ENCODE peak calls at places on chromosomes 7 and 10, in four cellular contexts. S, E, O and A are unnamed samples.

GRCh38 chr7:67618569-67619543 is 622.2 kb downstream of the TYW1 start:
- ATAC-seq in E (no peak), O (no peak), S (peak), A (peak)

GRCh38 chr10:109696981-109697775 is 226.1 kb downstream of the XPNPEP1 start:
- ATAC-seq in E (peak), S (no peak), O (no peak), A (no peak)

GRCh38 chr7:1741751-1742554 is 71.9 kb downstream of the ELFN1 start:
- ATAC-seq in O (no peak), S (peak), E (no peak), A (peak)

GRCh38 chr10:81018898-81019890 is 481.5 kb downstream of the SH2D4B start:
- ATAC-seq in E (peak), O (peak), S (peak), A (no peak)

GRCh38 chr10:20254078-20254477 is 437.8 kb downstream of the PLXDC2 start:
- ATAC-seq in S (no peak), E (no peak), O (no peak), A (peak)

GRCh38 chr10:26222563-26222962 is 6.0 kb downstream of the GAD2 start:
- ATAC-seq in E (no peak), O (no peak), S (no peak), A (no peak)

GRCh38 chr10:44333511-44333910 is 51.4 kb downstream of the CXCL12 start:
- ATAC-seq in O (no peak), E (no peak), S (no peak), A (no peak)

GRCh38 chr7:1961776-1962276 is 270.9 kb downstream of the MAD1L1 start:
- ATAC-seq in O (no peak), E (peak), S (no peak), A (no peak)

GRCh38 chr7:73879977-73880681 is 19.2 kb downstream of the TMEM270 start:
- ATAC-seq in E (no peak), S (peak), O (peak), A (peak)

GRCh38 chr10:50514995-50515394 is 108.8 kb downstream of the SGMS1 start:
- ATAC-seq in S (no peak), O (no peak), E (no peak), A (no peak)

GRCh38 chr10:7030134-7030855 is 380.5 kb downstream of the SFMBT2 start:
- ATAC-seq in O (no peak), S (no peak), E (no peak), A (no peak)

GRCh38 chr10:121087688-121088087 is 236.5 kb downstream of the WDR11 start:
- ATAC-seq in S (no peak), E (no peak), O (no peak), A (no peak)

GRCh38 chr7:2209961-2210323 is 22.8 kb downstream of the MAD1L1 start:
- ATAC-seq in S (no peak), E (peak), O (no peak), A (no peak)

GRCh38 chr7:91235211-91235832 is 28.9 kb upstream of the FZD1 start:
- ATAC-seq in S (no peak), E (no peak), O (no peak), A (no peak)

GRCh38 chr7:85160223-85160622 is 26.6 kb downstream of the SEMA3D start:
- ATAC-seq in S (no peak), O (no peak), E (peak), A (no peak)

GRCh38 chr10:125811251-125811650 is 11.8 kb downstream of the UROS start:
- ATAC-seq in E (no peak), O (no peak), S (no peak), A (no peak)

GRCh38 chr7:72447465-72448204 is 35.5 kb upstream of the CALN1 start:
- ATAC-seq in O (no peak), S (no peak), E (no peak), A (no peak)

GRCh38 chr10:24349379-24350110 is 140.6 kb downstream of the KIAA1217 start:
- ATAC-seq in O (no peak), S (no peak), E (peak), A (no peak)

DNA sequence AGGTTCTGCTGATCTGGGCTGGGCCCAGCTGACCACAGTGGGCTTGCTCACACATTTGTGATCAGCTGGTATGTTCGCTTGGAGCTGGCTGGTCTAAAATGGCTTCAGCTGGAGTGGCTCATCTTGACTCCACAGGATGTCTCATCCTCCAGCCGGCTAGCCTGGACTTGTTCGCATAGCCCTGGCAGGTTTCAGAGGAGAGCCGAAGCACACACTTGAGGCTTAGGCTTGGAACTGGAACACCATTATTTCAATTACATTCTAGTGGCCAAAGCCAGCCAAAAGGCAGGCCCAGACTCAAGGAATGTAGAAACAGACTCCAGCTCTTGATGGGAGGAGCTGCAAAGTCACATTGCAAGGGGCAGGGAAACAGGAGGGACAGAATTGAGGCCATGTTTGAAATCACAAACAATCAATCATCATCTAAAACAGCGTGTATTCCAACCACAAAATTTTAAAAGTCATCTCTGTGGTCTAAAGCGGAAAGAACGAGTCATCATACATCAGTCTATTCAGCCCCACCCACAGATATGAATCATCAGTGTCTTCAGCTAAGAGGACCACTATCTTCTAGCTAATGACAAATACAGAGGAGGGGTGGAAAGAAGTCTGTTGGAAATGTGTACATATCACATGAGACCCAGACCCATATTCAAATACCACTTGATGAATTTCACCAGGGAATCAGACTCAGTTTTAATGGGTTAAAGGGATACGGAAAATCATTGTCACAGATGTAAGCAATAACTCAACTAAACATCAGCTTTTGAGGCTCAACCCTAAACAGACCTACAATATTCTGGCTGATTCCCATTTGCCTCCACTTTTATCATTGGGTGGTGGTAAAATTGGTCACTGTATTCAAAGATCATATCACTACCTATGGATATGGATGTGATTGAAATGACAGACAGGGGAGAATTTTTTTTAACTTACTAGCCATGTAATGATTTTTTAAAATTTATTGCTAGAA is 139.0 kb upstream of the MKLN1 start:
- ATAC-seq in S (no peak), O (peak), E (peak), A (peak)
- TF ChIP-seq EP300 in S (no peak), O (no peak), E (peak), A (no peak)

DNA sequence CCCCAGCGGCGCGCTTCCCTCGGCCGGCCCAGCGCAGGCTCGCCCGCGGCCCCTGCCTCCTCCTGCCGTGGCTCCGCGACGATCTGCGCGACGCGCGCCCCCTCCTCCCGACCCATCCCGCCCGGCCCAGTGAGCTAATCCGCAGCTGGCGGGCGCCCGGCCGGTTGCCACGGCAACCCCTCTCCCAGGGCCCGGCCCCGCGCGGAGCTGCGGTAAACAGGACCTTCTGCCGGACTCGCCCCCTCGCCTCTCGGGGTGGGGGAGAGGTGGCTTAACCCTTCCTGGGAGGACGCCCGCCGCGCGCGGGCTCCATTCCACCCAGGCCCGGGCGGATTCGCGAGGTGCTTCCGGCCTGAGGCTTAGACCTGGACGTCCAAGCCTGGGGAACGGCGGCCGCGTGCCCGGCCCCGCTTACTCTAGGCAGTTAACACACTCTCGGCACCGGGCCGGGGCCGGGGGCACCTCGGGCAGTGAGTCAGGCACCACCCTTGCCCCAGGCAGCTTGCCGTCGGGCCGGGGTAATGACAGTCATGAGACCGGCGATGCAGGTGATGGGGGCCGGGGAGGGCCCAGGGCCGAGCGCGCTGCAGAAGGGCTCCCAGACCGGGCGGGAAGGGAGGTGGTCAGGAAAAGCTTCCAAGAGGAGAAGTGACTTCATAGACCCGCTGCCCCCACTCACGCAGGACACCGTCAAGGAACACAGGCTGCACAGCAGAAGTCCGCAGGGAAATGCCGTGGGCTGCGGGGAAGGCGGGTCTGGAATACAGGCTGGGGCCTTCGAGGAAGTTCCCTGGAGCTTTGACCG is at the start of gene DENND2A:
- ATAC-seq in E (no peak), S (peak), O (peak), A (peak)
- TF ChIP-seq EP300 in E (no peak), S (no peak), O (no peak), A (no peak)

GRCh38 chr7:27952393-27953290 is 212.7 kb downstream of the TAX1BP1 start:
- ATAC-seq in E (no peak), S (no peak), O (no peak), A (no peak)

GRCh38 chr7:27953361-27953760 is 213.4 kb downstream of the TAX1BP1 start:
- ATAC-seq in S (no peak), E (no peak), O (no peak), A (no peak)

GRCh38 chr7:27953777-27954176 is 213.8 kb downstream of the TAX1BP1 start:
- ATAC-seq in E (no peak), S (no peak), O (no peak), A (no peak)

GRCh38 chr7:27955011-27955410 is 215.0 kb downstream of the TAX1BP1 start:
- ATAC-seq in S (no peak), O (no peak), E (no peak), A (no peak)

GRCh38 chr7:27955596-27955995 is 215.6 kb downstream of the TAX1BP1 start:
- ATAC-seq in S (no peak), E (no peak), O (no peak), A (no peak)
- TF ChIP-seq EP300 in S (no peak), E (no peak), O (no peak), A (no peak)

DNA sequence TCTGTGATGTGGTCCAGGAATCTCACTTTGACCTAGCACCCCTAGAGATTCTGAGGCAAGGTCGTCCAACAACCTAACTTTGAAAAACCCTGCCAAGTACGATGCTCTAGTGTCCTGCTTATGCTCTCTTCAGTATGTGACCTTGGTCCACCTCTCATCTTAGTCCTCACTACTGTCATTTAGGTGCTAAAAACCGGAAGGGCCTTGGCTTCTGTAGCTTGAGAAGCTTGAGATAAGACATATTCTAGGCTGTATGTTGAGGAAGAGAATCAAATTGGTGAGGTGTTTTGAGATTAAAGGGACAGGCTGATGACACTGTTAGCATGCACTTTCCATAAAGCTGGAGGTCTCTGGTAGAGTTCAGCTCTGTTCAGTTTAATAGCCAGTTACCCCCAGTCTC is 57.0 kb upstream of the MTPN start:
- ATAC-seq in E (no peak), S (no peak), O (no peak), A (no peak)
- TF ChIP-seq EP300 in E (no peak), S (no peak), O (no peak), A (no peak)

GRCh38 chr10:59823111-59823510 is 69.9 kb upstream of the MRLN start:
- ATAC-seq in E (no peak), S (no peak), O (no peak), A (no peak)
- TF ChIP-seq EP300 in E (no peak), S (no peak), O (no peak), A (no peak)

DNA sequence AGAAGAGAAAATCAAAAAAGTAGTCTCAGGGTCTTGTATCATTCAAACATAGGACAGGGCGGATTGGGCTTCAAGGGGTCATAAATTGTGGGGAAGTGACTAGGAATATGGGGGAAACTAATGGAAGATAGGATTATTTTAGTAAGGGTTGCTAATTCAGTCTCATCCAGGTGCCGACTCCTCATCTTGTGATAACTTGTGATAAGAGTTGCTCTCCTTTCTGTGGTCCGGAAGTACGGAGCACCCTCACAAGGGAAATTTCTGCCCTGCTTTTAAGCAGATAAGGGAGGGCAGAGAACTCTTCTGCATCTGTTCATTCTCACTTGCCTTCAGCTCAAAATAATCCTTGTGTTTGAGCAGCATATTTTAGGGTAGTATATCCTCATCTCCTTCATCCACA is 436.4 kb upstream of the LRGUK start:
- ATAC-seq in E (no peak), O (no peak), S (no peak), A (no peak)
- TF ChIP-seq EP300 in E (no peak), O (no peak), S (no peak), A (no peak)

GRCh38 chr7:523436-524336 is 4.0 kb upstream of the PDGFA start:
- ATAC-seq in O (no peak), S (no peak), E (no peak), A (no peak)

GRCh38 chr7:521221-522070 is 1.8 kb upstream of the PDGFA start:
- ATAC-seq in O (peak), S (no peak), E (peak), A (no peak)

GRCh38 chr7:522938-523289 is 3.3 kb upstream of the PDGFA start:
- ATAC-seq in S (no peak), O (no peak), E (no peak), A (no peak)

GRCh38 chr7:520503-521161 is 986 bp upstream of the PDGFA start:
- ATAC-seq in S (no peak), O (peak), E (peak), A (no peak)

DNA sequence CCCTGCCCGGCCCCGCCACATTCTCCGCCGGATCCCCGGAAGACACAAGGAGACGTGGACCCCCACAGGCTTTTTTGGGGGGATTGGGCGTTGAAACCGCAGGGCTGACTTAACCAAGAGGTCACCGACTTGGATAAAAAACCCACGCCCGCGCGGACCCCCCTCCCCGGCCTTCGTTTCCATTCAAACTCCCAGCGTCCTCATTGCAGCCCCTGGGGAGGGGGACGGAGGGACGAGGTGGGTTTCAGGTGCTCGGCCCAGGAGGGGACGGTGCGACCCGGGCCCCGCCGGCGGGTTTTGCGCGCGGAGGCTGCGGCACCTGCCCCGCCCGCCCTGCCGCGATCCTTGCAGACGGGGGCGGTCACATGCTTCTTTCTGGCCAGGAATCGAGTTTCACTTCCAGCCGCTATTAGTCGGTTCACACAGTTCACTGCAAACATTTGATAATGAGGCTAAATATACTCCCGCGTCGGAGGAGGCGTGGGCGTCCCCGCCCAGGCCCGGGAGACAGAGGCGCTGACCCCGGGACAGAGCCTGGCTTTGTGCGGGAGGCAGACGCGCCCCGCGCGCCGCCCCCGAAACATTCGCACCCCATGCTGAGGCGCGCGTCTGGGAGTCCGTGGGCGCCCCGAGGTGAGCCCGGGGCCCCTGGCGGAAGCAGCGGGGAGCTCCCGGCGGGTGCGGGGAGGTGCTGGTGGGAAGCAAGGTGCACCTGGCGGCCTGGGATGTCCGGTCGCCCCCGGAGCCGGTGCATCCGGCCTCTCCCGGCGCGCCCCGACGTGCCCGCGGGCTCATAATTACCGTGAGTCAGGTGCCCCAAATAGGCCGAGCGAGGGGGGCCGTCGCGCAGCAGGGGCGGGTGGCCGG is 2.7 kb upstream of the PDGFA start:
- ATAC-seq in E (peak), S (no peak), O (no peak), A (no peak)
- TF ChIP-seq EP300 in E (no peak), S (no peak), O (no peak), A (no peak)

GRCh38 chr10:63465293-63466167 is at the start of gene JMJD1C:
- ATAC-seq in O (peak), S (peak), E (peak), A (peak)
- TF ChIP-seq EP300 in O (no peak), S (no peak), E (no peak), A (no peak)

GRCh38 chr7:46285856-46286255 is 364.8 kb upstream of the IGFBP3 start:
- ATAC-seq in E (no peak), O (no peak), S (no peak), A (no peak)

GRCh38 chr7:46279290-46279689 is 358.2 kb upstream of the IGFBP3 start:
- ATAC-seq in E (no peak), S (no peak), O (no peak), A (no peak)

GRCh38 chr7:46282155-46282554 is 361.1 kb upstream of the IGFBP3 start:
- ATAC-seq in O (no peak), S (no peak), E (peak), A (no peak)

GRCh38 chr7:46283852-46284251 is 362.8 kb upstream of the IGFBP3 start:
- ATAC-seq in S (no peak), O (no peak), E (no peak), A (no peak)

GRCh38 chr7:46281071-46281470 is 360.0 kb upstream of the IGFBP3 start:
- ATAC-seq in E (peak), S (no peak), O (no peak), A (no peak)
- TF ChIP-seq EP300 in E (no peak), S (no peak), O (no peak), A (no peak)

GRCh38 chr7:130324270-130324669 is 20.3 kb upstream of the CPA5 start:
- ATAC-seq in O (no peak), S (no peak), E (no peak), A (no peak)
- TF ChIP-seq EP300 in O (no peak), S (no peak), E (no peak), A (no peak)